ENCODE peak calls at places on chromosomes 16 and 17, in four cellular contexts. Y is WTC11, D is HepG2, C is K562. U is an unnamed sample.

GRCh38 chr17:72488542-72489272 is 367.9 kb downstream of the SOX9 start:
- DNase-seq in C (no peak), D (no peak), Y (no peak), U (no peak)

GRCh38 chr16:79537584-79537983 is 63.0 kb downstream of the MAF start:
- DNase-seq in C (no peak), D (no peak), Y (no peak), U (no peak)

GRCh38 chr17:21036361-21036881 is 6.4 kb downstream of the USP22 start:
- DNase-seq in D (no peak), Y (no peak), C (no peak), U (no peak)

GRCh38 chr17:222172-222571 is 40.7 kb upstream of the DOC2B start:
- DNase-seq in C (no peak), Y (no peak), D (no peak), U (no peak)

GRCh38 chr17:28908640-28909098 is 5.8 kb upstream of the DHRS13 start:
- DNase-seq in C (no peak), D (peak; percentile 86), Y (no peak), U (no peak)

GRCh38 chr17:48254896-48255295 is 147.3 kb downstream of the SNX11 start:
- DNase-seq in Y (no peak), D (no peak), C (peak; percentile 59), U (no peak)

GRCh38 chr17:34652001-34652400 is 72.6 kb downstream of the TMEM132E start:
- DNase-seq in D (no peak), Y (no peak), C (no peak), U (no peak)

GRCh38 chr17:9729034-9729650 is 62.2 kb downstream of the DHRS7C start:
- DNase-seq in C (peak; percentile 46), D (peak; percentile 47), Y (no peak), U (peak; percentile 83)

GRCh38 chr17:38591759-38592241 is 14.0 kb downstream of the SRCIN1 start:
- DNase-seq in C (no peak), Y (no peak), D (no peak), U (no peak)

GRCh38 chr17:73199751-73200317 is 7.0 kb downstream of the COG1 start:
- DNase-seq in Y (no peak), C (no peak), D (no peak), U (no peak)

GRCh38 chr16:16938009-16938408 is 532.8 kb downstream of the XYLT1 start:
- DNase-seq in C (no peak), D (no peak), Y (no peak), U (no peak)

GRCh38 chr17:39027037-39027436 is 59.8 kb upstream of the FBXO47 start:
- DNase-seq in Y (peak; percentile 72), C (no peak), D (no peak), U (no peak)

GRCh38 chr17:35448214-35448898 is at the start of gene SLFN13:
- DNase-seq in D (no peak), Y (peak; percentile 85), C (peak; percentile 61), U (peak; percentile 74)

GRCh38 chr17:3557768-3558583 is at the start of gene TRPV3:
- DNase-seq in Y (no peak), C (peak; percentile 79), D (no peak), U (no peak)

GRCh38 chr16:31471875-31472558 is at the start of gene TGFB1I1:
- DNase-seq in C (no peak), Y (peak; percentile 59), D (no peak), U (peak; percentile 50)

GRCh38 chr17:31467502-31468256 is 76.2 kb downstream of the RAB11FIP4 start:
- DNase-seq in Y (peak; percentile 34), C (no peak), D (peak; percentile 91), U (no peak)

GRCh38 chr16:47392114-47392513 is 68.7 kb downstream of the ITFG1 start:
- DNase-seq in D (peak; percentile 53), Y (no peak), C (peak; percentile 50), U (no peak)

GRCh38 chr16:53913082-53913870 is 209.3 kb downstream of the FTO start:
- DNase-seq in D (no peak), Y (no peak), C (no peak), U (no peak)

GRCh38 chr16:51236583-51236982 is 85.5 kb upstream of the SALL1 start:
- DNase-seq in D (no peak), C (no peak), Y (no peak), U (no peak)

GRCh38 chr16:50025544-50025931 is 513 bp downstream of the CNEP1R1 start:
- DNase-seq in Y (no peak), D (peak; percentile 23), C (peak; percentile 36), U (no peak)

GRCh38 chr16:10851512-10851911 is 25.5 kb upstream of the CIITA start:
- DNase-seq in Y (no peak), D (no peak), C (no peak), U (no peak)

GRCh38 chr17:7977805-7978204 is 24.6 kb upstream of the GUCY2D start:
- DNase-seq in Y (no peak), C (no peak), D (no peak), U (no peak)

GRCh38 chr17:57370051-57370581 is 113.8 kb downstream of the MSI2 start:
- DNase-seq in C (peak; percentile 30), Y (no peak), D (peak; percentile 94), U (peak; percentile 91)

GRCh38 chr16:13098536-13098935 is 197.1 kb downstream of the SHISA9 start:
- DNase-seq in Y (no peak), D (no peak), C (no peak), U (no peak)

GRCh38 chr17:21375162-21375560 is 996 bp upstream of the KCNJ12 start:
- DNase-seq in Y (no peak), C (no peak), D (no peak), U (no peak)

GRCh38 chr17:27236710-27237315 is 57.1 kb upstream of the WSB1 start:
- DNase-seq in D (peak; percentile 63), Y (peak; percentile 71), C (peak; percentile 69), U (peak; percentile 78)

GRCh38 chr16:68469728-68470460 is 21.6 kb upstream of the SMPD3 start:
- DNase-seq in Y (no peak), D (no peak), C (no peak), U (no peak)

GRCh38 chr16:73233423-73233762 is 185.5 kb upstream of the ZFHX3 start:
- DNase-seq in Y (no peak), C (no peak), D (no peak), U (no peak)

GRCh38 chr16:51888534-51888933 is 658.4 kb downstream of the TOX3 start:
- DNase-seq in C (no peak), Y (no peak), D (no peak), U (no peak)

GRCh38 chr17:27318633-27319032 is 24.7 kb downstream of the WSB1 start:
- DNase-seq in D (no peak), C (no peak), Y (no peak), U (no peak)

GRCh38 chr17:17494499-17495447 is 1.4 kb downstream of the RASD1 start:
- DNase-seq in Y (peak; percentile 69), C (no peak), D (no peak), U (no peak)

GRCh38 chr17:56119191-56119590 is 34.1 kb upstream of the ANKFN1 start:
- DNase-seq in D (no peak), C (no peak), Y (no peak), U (no peak)

GRCh38 chr17:56125830-56126819 is 27.1 kb upstream of the ANKFN1 start:
- DNase-seq in C (peak; percentile 12), Y (no peak), D (peak; percentile 27), U (peak; percentile 52)

DNA sequence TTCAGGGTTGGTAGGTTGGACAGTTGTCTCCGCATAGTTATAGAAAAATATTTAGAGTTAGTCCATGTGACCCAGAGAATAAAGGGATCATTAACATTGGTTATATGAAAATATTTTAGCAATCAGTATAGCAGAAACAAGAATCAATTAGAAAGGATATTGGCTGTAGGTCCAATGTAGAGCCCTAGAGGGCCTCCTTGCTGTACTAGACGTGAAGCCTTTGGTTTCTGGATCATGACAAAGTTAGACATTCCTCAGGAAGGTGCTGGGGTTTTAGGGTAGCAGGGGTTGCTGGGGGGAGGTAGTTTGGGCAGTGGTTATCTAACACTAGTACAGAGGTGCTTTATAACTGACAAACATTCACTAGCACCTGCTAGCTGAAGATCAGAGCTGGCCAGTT is 31.6 kb upstream of the ANKFN1 start:
- DNase-seq in D (no peak), Y (no peak), C (no peak), U (no peak)
- TF ChIP-seq NR3C1 in D (no peak), Y (no peak), C (no peak), U (no peak)

GRCh38 chr17:51046527-51047384 is 73.9 kb downstream of the SPAG9 start:
- DNase-seq in D (peak; percentile 13), Y (peak; percentile 74), C (no peak), U (no peak)
- TF ChIP-seq NR3C1 in D (no peak), Y (no peak), C (no peak), U (no peak)

GRCh38 chr16:82088483-82088882 is 53.4 kb downstream of the HSD17B2 start:
- DNase-seq in D (no peak), C (no peak), Y (no peak), U (no peak)
- TF ChIP-seq NR3C1 in D (no peak), C (no peak), Y (no peak), U (no peak)

DNA sequence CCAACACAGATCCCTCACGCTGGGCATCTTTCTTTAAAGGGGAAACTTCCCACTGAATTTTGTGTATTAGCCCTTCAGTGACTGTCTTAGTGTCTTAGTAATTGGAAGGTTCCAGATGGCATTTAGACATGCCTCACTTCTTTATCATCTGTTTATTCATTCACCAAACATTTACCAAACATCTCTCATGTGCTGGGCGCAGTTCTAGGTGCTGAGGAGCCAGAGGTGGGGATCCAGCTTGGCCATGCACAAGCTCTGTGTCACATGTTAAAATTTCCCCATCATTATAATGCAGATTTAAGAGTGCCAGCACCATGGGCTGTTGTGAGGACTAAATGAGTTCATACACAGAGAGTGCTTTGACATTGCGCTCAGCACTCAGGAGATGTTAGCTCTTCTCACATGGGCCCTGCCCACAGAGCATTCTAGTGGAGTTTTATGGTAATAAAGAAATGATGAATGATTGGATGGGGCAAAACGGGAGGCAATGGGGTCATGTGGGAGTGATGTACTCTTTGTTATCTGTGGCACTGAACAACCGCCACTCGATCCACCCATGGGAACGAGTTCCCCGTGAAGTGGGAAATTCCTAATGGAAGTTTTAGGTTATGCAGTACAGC is 119.7 kb downstream of the SNX29 start:
- DNase-seq in C (no peak), D (no peak), Y (no peak), U (no peak)
- TF ChIP-seq NR3C1 in C (no peak), D (no peak), Y (no peak), U (no peak)

GRCh38 chr16:1793578-1794220 is at the start of gene IGFALS:
- DNase-seq in C (no peak), D (no peak), Y (no peak), U (no peak)
- TF ChIP-seq NR3C1 in C (no peak), D (no peak), Y (no peak), U (no peak)

GRCh38 chr16:29170393-29171239 is 185.8 kb downstream of the LAT start:
- DNase-seq in D (no peak), Y (no peak), C (no peak), U (no peak)
- TF ChIP-seq NR3C1 in D (no peak), Y (no peak), C (no peak), U (no peak)

U was measured in A549.